ENCODE peak calls at places on chromosomes 6 and 20, in five cellular contexts. D is pancreas; I is CD8-positive, alpha-beta T cell; A is DND-41; Z is GM23248. G is an unnamed sample. For H3K4me1, the result is how much of the 10 kb centered on the place peaks cover.

GRCh38 chr6:138692978-138693909 is 80.3 kb upstream of the CCDC28A start:
- DNase-seq in I (no peak), Z (peak), A (peak), D (peak), G (peak)

GRCh38 chr6:125781307-125781868 is 9.4 kb upstream of the NCOA7 start:
- DNase-seq in Z (peak), I (no peak), A (no peak), D (no peak), G (no peak)

GRCh38 chr6:11318835-11319813 is 86.7 kb upstream of the NEDD9 start:
- DNase-seq in D (no peak), A (no peak), I (no peak), Z (peak), G (no peak)

GRCh38 chr20:32605167-32605656 is 20.1 kb upstream of the NOL4L start:
- DNase-seq in I (no peak), D (no peak), Z (peak), A (no peak), G (no peak)

GRCh38 chr20:63714858-63715257 is 7.0 kb downstream of the ZGPAT start:
- DNase-seq in D (no peak), A (no peak), Z (peak), I (no peak), G (no peak)

GRCh38 chr6:13716955-13717295 is 5.3 kb upstream of the RANBP9 start:
- DNase-seq in Z (no peak), D (no peak), I (no peak), A (no peak), G (no peak)

GRCh38 chr6:12328701-12329100 is 38.5 kb downstream of the EDN1 start:
- DNase-seq in A (no peak), D (no peak), Z (peak), I (no peak), G (no peak)

GRCh38 chr6:168956884-168957730 is 296.5 kb downstream of the THBS2 start:
- DNase-seq in I (peak), A (peak), D (no peak), Z (peak), G (peak)

GRCh38 chr6:168994966-168995365 is 258.7 kb downstream of the THBS2 start:
- DNase-seq in I (no peak), D (no peak), A (no peak), Z (peak), G (no peak)

GRCh38 chr6:3603443-3604130 is 146.7 kb upstream of the SLC22A23 start:
- DNase-seq in I (no peak), D (no peak), Z (peak), A (peak), G (no peak)

GRCh38 chr6:147903931-147904330 is 395.4 kb downstream of the SAMD5 start:
- DNase-seq in D (no peak), Z (no peak), I (no peak), A (no peak), G (no peak)

GRCh38 chr20:37803476-37804307 is 99.2 kb upstream of the VSTM2L start:
- DNase-seq in Z (no peak), A (no peak), D (no peak), I (no peak), G (no peak)

GRCh38 chr20:3658708-3659491 is 4.3 kb downstream of the GFRA4 start:
- DNase-seq in Z (no peak), I (no peak), D (no peak), A (no peak), G (no peak)

GRCh38 chr20:14431568-14431967 is 94.2 kb upstream of the FLRT3 start:
- DNase-seq in D (no peak), I (no peak), A (no peak), Z (no peak), G (no peak)

GRCh38 chr6:74578339-74578738 is 627.5 kb downstream of the COL12A1 start:
- DNase-seq in Z (peak), A (no peak), D (no peak), I (no peak), G (no peak)

GRCh38 chr6:147287869-147288271 is 83.7 kb downstream of the STXBP5 start:
- DNase-seq in I (no peak), Z (peak), A (no peak), D (no peak), G (no peak)

GRCh38 chr20:31833931-31834521 is 11.4 kb downstream of the FOXS1 start:
- DNase-seq in A (no peak), I (no peak), D (no peak), Z (no peak), G (no peak)

GRCh38 chr6:24215068-24215467 is 89.1 kb downstream of the NRSN1 start:
- DNase-seq in Z (no peak), A (no peak), D (no peak), I (no peak), G (no peak)

GRCh38 chr6:165886169-165886568 is 223.1 kb upstream of the PDE10A start:
- DNase-seq in D (no peak), I (no peak), A (no peak), Z (no peak), G (no peak)

GRCh38 chr6:149969635-149970034 is 5.9 kb downstream of the ULBP1 start:
- DNase-seq in D (no peak), A (no peak), I (no peak), Z (no peak), G (no peak)

GRCh38 chr6:45480697-45481415 is 103.1 kb upstream of the SUPT3H start:
- DNase-seq in A (no peak), I (no peak), Z (peak), D (no peak), G (no peak)

GRCh38 chr6:33206027-33206863 is 1.8 kb downstream of the HSD17B8 start:
- DNase-seq in Z (peak), A (no peak), D (peak), I (no peak), G (no peak)

GRCh38 chr6:129105035-129105434 is 222.1 kb downstream of the LAMA2 start:
- DNase-seq in I (no peak), Z (no peak), A (no peak), D (no peak), G (no peak)

GRCh38 chr6:170040115-170040500 is 250.8 kb downstream of the DLL1 start:
- DNase-seq in Z (no peak), D (peak), A (no peak), I (no peak), G (no peak)

GRCh38 chr6:52361347-52361944 is 505 bp upstream of the PAQR8 start:
- DNase-seq in A (no peak), D (no peak), Z (peak), I (peak), G (peak)

GRCh38 chr20:10402938-10403593 is 31.0 kb downstream of the MKKS start:
- DNase-seq in Z (no peak), I (no peak), A (no peak), D (no peak), G (no peak)

GRCh38 chr6:148973809-148974208 is 227.0 kb downstream of the UST start:
- DNase-seq in I (no peak), D (no peak), A (no peak), Z (peak), G (no peak)

GRCh38 chr6:45657243-45657642 is 279.5 kb upstream of the SUPT3H start:
- DNase-seq in Z (peak), D (no peak), A (no peak), I (no peak), G (no peak)

GRCh38 chr20:3473944-3474343 is 3.1 kb downstream of the ATRN start:
- DNase-seq in Z (no peak), I (no peak), A (no peak), D (no peak), G (no peak)

GRCh38 chr20:45341939-45342862 is 6.0 kb downstream of the SDC4 start:
- DNase-seq in D (peak), Z (peak), I (no peak), A (no peak), G (peak)

GRCh38 chr6:170137176-170137891 is 153.5 kb downstream of the DLL1 start:
- DNase-seq in Z (peak), D (no peak), A (no peak), I (no peak), G (no peak)

GRCh38 chr6:10099086-10099499 is 315.8 kb downstream of the TFAP2A start:
- DNase-seq in I (no peak), Z (no peak), A (no peak), D (peak), G (no peak)

GRCh38 chr20:18007534-18008292 is 38.9 kb downstream of the MGME1 start:
- DNase-seq in Z (peak), I (no peak), D (no peak), A (no peak), G (peak)

GRCh38 chr6:153831350-153832078 is 207.5 kb upstream of the OPRM1 start:
- DNase-seq in Z (no peak), I (no peak), A (no peak), D (no peak), G (no peak)

GRCh38 chr6:6891074-6891754 is 216.5 kb upstream of the RREB1 start:
- DNase-seq in I (no peak), Z (no peak), D (peak), A (no peak), G (peak)

GRCh38 chr6:1719922-1720321 is 110.2 kb downstream of the FOXC1 start:
- DNase-seq in A (no peak), Z (no peak), I (no peak), D (no peak), G (no peak)

GRCh38 chr6:44276667-44277640 is 6.7 kb downstream of the TMEM151B start:
- DNase-seq in Z (no peak), I (no peak), D (no peak), A (no peak), G (no peak)

DNA sequence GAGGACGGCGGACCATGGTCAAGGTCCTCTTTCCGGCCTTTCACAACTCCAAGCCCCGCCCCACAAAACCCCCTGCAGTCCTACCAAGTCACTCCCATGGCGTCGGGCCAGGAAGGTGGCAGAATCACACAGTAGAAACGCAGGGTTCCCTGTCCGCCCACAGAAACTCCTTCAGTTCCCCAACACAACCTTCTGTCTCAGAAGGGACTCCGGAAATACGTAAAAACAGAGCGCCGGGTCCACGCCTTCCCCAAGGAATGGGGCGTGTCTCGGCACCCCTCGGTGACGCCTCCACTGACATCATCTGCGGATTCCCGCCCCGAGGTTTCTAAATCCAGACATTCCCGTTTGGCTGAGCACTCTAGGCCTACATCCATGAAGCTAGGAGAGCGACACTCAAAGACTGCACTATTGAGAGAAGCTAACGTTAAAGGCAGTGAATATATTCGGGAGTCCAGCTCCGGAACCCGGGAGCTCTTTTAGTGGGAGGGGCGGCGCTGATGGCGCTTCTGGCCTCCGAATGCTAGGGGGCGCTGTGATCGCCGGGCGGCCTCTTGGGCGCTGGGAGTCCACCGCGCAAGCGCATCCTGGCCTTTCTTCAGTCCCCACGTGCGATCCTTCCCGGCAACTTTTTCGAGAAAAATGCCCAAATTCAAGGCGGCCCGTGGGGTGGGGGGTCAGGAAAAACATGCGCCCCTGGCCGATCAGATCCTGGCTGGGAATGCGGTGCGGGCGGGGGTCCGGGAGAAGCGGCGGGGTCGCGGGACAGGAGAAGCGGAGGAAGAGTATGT is at the start of the genes BYSL and MED20:
- DNase-seq in A (peak), D (peak), Z (peak), I (peak), G (peak)
- H3K4me1 ChIP-seq in A (under half), D (under half), Z (under half), I (under half), G (under half)

GRCh38 chr6:42279966-42280629 is 62.4 kb upstream of the MRPS10 start:
- DNase-seq in D (no peak), I (no peak), A (no peak), Z (peak), G (peak)
- H3K4me1 ChIP-seq in D (under half), I (half or more), A (under half), Z (under half), G (under half)

DNA sequence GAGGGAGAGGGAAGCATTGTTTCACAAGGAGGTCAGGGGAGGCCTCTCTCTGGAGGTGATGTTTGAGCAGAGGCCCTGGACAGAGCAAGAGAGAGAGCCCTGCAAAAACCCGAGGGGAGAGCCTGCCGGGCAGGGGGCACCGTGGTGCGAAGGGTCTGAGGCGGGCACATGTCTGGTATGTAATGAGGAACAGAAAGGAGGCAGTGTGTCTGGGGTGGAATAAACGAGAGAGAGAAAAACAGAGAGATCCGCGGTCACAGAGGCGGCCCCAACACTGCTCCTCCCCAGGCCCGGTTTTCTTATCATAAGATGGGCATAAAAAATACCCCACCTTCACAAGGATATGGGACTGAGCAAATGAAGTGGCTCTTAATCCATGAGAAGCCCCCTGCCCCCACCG is 119.2 kb downstream of the PREX1 start:
- DNase-seq in I (no peak), A (no peak), D (peak), Z (no peak), G (no peak)
- H3K4me1 ChIP-seq in I (under half), A (under half), D (under half), Z (under half), G (under half)

GRCh38 chr6:142844065-142844755 is 100.8 kb downstream of the HIVEP2 start:
- DNase-seq in I (no peak), Z (peak), D (no peak), A (no peak), G (no peak)
- H3K4me1 ChIP-seq in I (half or more), Z (half or more), D (under half), A (under half), G (under half)

DNA sequence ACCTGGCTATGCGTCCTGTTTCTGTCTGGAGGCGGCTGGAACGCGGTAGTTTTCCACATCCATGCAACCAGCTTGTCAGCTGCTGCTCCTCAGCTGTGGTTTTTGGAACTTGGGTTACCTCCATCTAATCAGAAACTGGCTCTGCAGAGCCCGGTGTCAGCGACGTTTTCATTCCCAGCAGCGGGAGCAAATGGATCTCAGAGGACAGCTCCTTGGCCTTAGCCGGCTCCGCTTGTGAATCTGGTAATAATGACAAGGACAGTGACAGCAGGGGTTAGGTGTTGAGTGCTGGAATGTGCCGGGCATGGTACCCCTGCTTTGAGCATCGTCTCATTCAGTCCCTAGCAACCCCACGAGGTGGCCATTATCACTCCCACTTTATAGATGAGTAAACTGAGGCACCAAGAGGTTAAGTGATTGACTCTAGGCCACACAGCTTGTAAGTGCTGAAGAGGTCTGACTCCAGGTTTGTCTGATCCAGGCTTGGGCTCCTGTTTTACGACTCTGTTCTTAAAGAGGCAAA is 1.3 kb downstream of the SLCO4A1 start:
- DNase-seq in Z (peak), A (no peak), I (no peak), D (no peak), G (no peak)
- H3K4me1 ChIP-seq in Z (under half), A (under half), I (under half), D (under half), G (under half)

GRCh38 chr20:56634307-56634706 is 5.2 kb downstream of the TFAP2C start:
- DNase-seq in A (no peak), I (no peak), D (no peak), Z (no peak), G (no peak)
- H3K4me1 ChIP-seq in A (under half), I (under half), D (under half), Z (under half), G (under half)

GRCh38 chr6:163538331-163538730 is 123.8 kb downstream of the QKI start:
- DNase-seq in D (no peak), Z (no peak), A (no peak), I (no peak), G (no peak)

GRCh38 chr6:163539101-163539762 is 124.7 kb downstream of the QKI start:
- DNase-seq in I (no peak), Z (no peak), A (no peak), D (no peak), G (no peak)

GRCh38 chr6:163547287-163547686 is 132.8 kb downstream of the QKI start:
- DNase-seq in I (no peak), D (no peak), Z (no peak), A (no peak), G (no peak)

GRCh38 chr6:163548624-163549023 is 134.1 kb downstream of the QKI start:
- DNase-seq in D (no peak), Z (no peak), A (no peak), I (no peak), G (no peak)

DNA sequence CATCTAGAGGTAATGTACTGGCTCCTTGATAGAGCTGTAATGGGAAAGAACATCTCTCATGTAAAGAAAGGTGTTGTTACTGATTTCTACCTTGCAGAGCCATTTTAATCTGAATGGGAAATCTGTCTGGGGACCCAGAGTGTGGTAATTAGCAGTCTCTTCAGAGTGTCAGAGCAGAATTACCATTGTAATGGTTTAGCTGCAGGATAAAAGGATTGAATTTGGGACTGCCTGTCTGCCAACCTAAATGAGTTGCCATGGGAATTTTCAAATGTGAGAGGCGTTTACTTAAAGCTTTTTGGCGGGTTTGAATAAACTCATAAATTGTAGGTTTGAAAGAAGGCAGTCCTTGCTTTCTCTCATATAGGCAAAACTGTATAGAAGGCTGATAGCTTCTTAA is 128.8 kb downstream of the QKI start:
- DNase-seq in D (no peak), A (no peak), Z (no peak), I (no peak), G (no peak)
- H3K4me1 ChIP-seq in D (under half), A (under half), Z (under half), I (under half), G (under half)

DNA sequence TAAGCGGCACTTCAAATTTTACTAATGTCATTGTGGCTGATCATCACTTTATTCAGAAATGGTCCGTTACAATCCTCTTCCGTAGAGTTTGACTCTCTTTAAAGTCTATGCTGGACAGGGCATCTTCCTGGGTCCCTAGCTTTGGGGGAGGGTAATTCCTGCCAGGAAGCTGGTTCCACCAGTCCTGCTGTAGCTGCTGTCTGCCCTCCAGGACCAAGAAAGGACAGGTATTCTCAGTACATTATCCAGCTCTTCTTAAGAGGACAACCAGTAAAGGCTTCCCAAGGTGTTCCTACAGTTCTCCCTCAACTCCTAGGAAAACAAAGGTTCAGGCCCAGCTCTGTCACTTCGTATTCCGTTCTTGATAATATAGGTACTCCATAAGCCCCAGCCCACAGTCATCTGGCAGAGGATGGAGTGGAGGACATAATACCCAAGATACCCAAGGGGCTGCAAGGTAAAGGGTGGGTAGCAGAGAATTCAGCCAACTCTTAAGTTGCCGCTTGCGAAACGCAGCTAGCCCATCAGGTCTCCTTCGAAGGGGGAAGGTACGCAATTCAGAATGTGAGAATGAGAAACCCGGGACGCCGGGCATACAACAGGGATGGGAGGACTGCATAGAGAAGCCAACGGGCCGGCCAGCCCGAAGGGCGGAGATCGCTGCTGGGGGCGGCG is 1.3 kb downstream of the CDK19 start:
- DNase-seq in D (no peak), I (no peak), Z (no peak), A (no peak), G (no peak)
- H3K4me1 ChIP-seq in D (under half), I (under half), Z (under half), A (under half), G (under half)

DNA sequence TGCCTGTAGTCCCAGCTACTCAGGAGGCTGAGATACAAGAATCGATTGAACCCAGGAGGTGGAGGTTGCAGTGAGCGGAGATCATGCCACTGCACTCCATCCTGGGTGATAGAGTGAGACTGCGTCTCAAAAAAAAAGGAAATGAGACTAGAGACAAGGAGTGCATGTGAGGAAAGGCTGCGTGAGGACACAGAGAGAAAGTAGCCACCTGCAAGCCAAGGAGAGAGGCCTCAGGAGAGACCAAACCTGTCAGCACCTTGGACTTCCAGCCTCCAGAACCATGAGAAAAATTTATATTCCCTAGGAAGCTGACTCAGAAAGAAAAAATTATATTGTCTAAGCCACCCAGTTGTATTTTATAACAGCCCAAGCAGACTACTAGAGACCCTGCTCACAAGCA is 7.4 kb upstream of the BEND3 start:
- DNase-seq in A (no peak), I (no peak), D (peak), Z (no peak), G (no peak)
- H3K4me1 ChIP-seq in A (under half), I (under half), D (under half), Z (under half), G (under half)